ENCODE peak calls at places on chromosomes 1 and 21, in seven cellular contexts. One of them, this sample, is unnamed.

GRCh38 chr1:168441745-168442144 is 102.1 kb downstream of the XCL2 start:
- DNase-seq in adrenal gland: no peak
- DNase-seq in foreskin keratinocyte: no peak
- DNase-seq in heart left ventricle: no peak
- DNase-seq in PC-3: no peak
- DNase-seq in tibial artery: no peak
- DNase-seq in GM23338: no peak
- DNase-seq in this sample: no peak

GRCh38 chr1:246607466-246607865 is 41.2 kb downstream of the CNST start:
- DNase-seq in GM23338: peak
- DNase-seq in tibial artery: no peak
- DNase-seq in adrenal gland: no peak
- DNase-seq in PC-3: no peak
- DNase-seq in foreskin keratinocyte: no peak
- DNase-seq in heart left ventricle: peak
- DNase-seq in this sample: no peak

GRCh38 chr1:37719572-37720195 is 27.4 kb downstream of the CDCA8 start:
- DNase-seq in GM23338: no peak
- DNase-seq in tibial artery: no peak
- DNase-seq in foreskin keratinocyte: no peak
- DNase-seq in PC-3: no peak
- DNase-seq in heart left ventricle: no peak
- DNase-seq in adrenal gland: no peak
- DNase-seq in this sample: no peak

GRCh38 chr1:40020447-40021085 is 20.0 kb upstream of the CAP1 start:
- DNase-seq in foreskin keratinocyte: no peak
- DNase-seq in adrenal gland: no peak
- DNase-seq in GM23338: no peak
- DNase-seq in tibial artery: no peak
- DNase-seq in heart left ventricle: no peak
- DNase-seq in PC-3: no peak
- DNase-seq in this sample: no peak

GRCh38 chr1:94236021-94236491 is 1.3 kb downstream of the ARHGAP29 start:
- DNase-seq in PC-3: peak
- DNase-seq in tibial artery: no peak
- DNase-seq in adrenal gland: no peak
- DNase-seq in GM23338: peak
- DNase-seq in foreskin keratinocyte: no peak
- DNase-seq in heart left ventricle: no peak
- DNase-seq in this sample: no peak

GRCh38 chr1:32765561-32766327 is 51.4 kb downstream of the YARS1 start:
- DNase-seq in tibial artery: no peak
- DNase-seq in foreskin keratinocyte: no peak
- DNase-seq in GM23338: peak
- DNase-seq in PC-3: no peak
- DNase-seq in adrenal gland: no peak
- DNase-seq in heart left ventricle: no peak
- DNase-seq in this sample: no peak

GRCh38 chr1:95041491-95042165 is 31.1 kb downstream of the ALG14 start:
- DNase-seq in tibial artery: no peak
- DNase-seq in heart left ventricle: peak
- DNase-seq in GM23338: no peak
- DNase-seq in adrenal gland: peak
- DNase-seq in foreskin keratinocyte: no peak
- DNase-seq in PC-3: peak
- DNase-seq in this sample: no peak

GRCh38 chr1:156859523-156860112 is 701 bp upstream of the INSRR start:
- DNase-seq in foreskin keratinocyte: no peak
- DNase-seq in adrenal gland: no peak
- DNase-seq in GM23338: peak
- DNase-seq in tibial artery: no peak
- DNase-seq in heart left ventricle: no peak
- DNase-seq in PC-3: peak
- DNase-seq in this sample: no peak

GRCh38 chr1:47575855-47576757 is 138.3 kb downstream of the FOXD2 start:
- DNase-seq in foreskin keratinocyte: no peak
- DNase-seq in adrenal gland: no peak
- DNase-seq in GM23338: no peak
- DNase-seq in tibial artery: peak
- DNase-seq in heart left ventricle: no peak
- DNase-seq in PC-3: no peak
- DNase-seq in this sample: no peak

GRCh38 chr1:95179205-95180001 is 54.6 kb upstream of the RWDD3 start:
- DNase-seq in GM23338: no peak
- DNase-seq in PC-3: no peak
- DNase-seq in heart left ventricle: no peak
- DNase-seq in foreskin keratinocyte: no peak
- DNase-seq in adrenal gland: no peak
- DNase-seq in tibial artery: no peak
- DNase-seq in this sample: no peak

GRCh38 chr1:149936992-149937705 is 470 bp upstream of the MTMR11 start:
- DNase-seq in tibial artery: no peak
- DNase-seq in PC-3: peak
- DNase-seq in adrenal gland: peak
- DNase-seq in heart left ventricle: no peak
- DNase-seq in GM23338: peak
- DNase-seq in foreskin keratinocyte: peak
- DNase-seq in this sample: no peak

GRCh38 chr1:115423776-115424175 is 85.7 kb upstream of the NGF start:
- DNase-seq in heart left ventricle: no peak
- DNase-seq in adrenal gland: no peak
- DNase-seq in PC-3: peak
- DNase-seq in foreskin keratinocyte: no peak
- DNase-seq in GM23338: no peak
- DNase-seq in tibial artery: no peak
- DNase-seq in this sample: no peak

GRCh38 chr1:93615201-93616150 is 66.2 kb downstream of the BCAR3 start:
- DNase-seq in PC-3: peak
- DNase-seq in GM23338: peak
- DNase-seq in heart left ventricle: no peak
- DNase-seq in adrenal gland: no peak
- DNase-seq in foreskin keratinocyte: peak
- DNase-seq in tibial artery: no peak
- DNase-seq in this sample: peak

GRCh38 chr21:39556176-39556575 is 56.6 kb upstream of the B3GALT5 start:
- DNase-seq in tibial artery: no peak
- DNase-seq in GM23338: peak
- DNase-seq in foreskin keratinocyte: no peak
- DNase-seq in PC-3: no peak
- DNase-seq in heart left ventricle: no peak
- DNase-seq in adrenal gland: no peak
- DNase-seq in this sample: no peak

GRCh38 chr1:180130651-180131050 is 24.0 kb upstream of the QSOX1 start:
- DNase-seq in adrenal gland: no peak
- DNase-seq in heart left ventricle: no peak
- DNase-seq in GM23338: no peak
- DNase-seq in tibial artery: no peak
- DNase-seq in PC-3: no peak
- DNase-seq in foreskin keratinocyte: no peak
- DNase-seq in this sample: no peak

GRCh38 chr21:25862596-25862995 is 127.8 kb downstream of the GABPA start:
- DNase-seq in adrenal gland: no peak
- DNase-seq in tibial artery: no peak
- DNase-seq in foreskin keratinocyte: no peak
- DNase-seq in PC-3: peak
- DNase-seq in GM23338: peak
- DNase-seq in heart left ventricle: no peak
- DNase-seq in this sample: no peak

GRCh38 chr1:24709748-24710416 is 35.4 kb upstream of the CLIC4 start:
- DNase-seq in PC-3: peak
- DNase-seq in tibial artery: no peak
- DNase-seq in adrenal gland: no peak
- DNase-seq in GM23338: no peak
- DNase-seq in heart left ventricle: no peak
- DNase-seq in foreskin keratinocyte: no peak
- DNase-seq in this sample: no peak

GRCh38 chr1:43538969-43539368 is 8.3 kb downstream of the PTPRF start:
- DNase-seq in tibial artery: no peak
- DNase-seq in PC-3: no peak
- DNase-seq in foreskin keratinocyte: no peak
- DNase-seq in heart left ventricle: no peak
- DNase-seq in adrenal gland: no peak
- DNase-seq in GM23338: no peak
- DNase-seq in this sample: no peak

GRCh38 chr1:31591425-31592093 is 15.2 kb downstream of the TINAGL1 start:
- DNase-seq in GM23338: no peak
- DNase-seq in PC-3: peak
- DNase-seq in adrenal gland: no peak
- DNase-seq in heart left ventricle: no peak
- DNase-seq in tibial artery: peak
- DNase-seq in foreskin keratinocyte: no peak
- DNase-seq in this sample: peak

GRCh38 chr1:84861516-84861915 is 31.5 kb downstream of the LPAR3 start:
- DNase-seq in tibial artery: no peak
- DNase-seq in adrenal gland: no peak
- DNase-seq in GM23338: no peak
- DNase-seq in foreskin keratinocyte: no peak
- DNase-seq in heart left ventricle: no peak
- DNase-seq in PC-3: no peak
- DNase-seq in this sample: no peak
- H3K27ac ChIP-seq in tibial artery: no peak
- H3K27ac ChIP-seq in adrenal gland: no peak
- H3K27ac ChIP-seq in GM23338: no peak
- H3K27ac ChIP-seq in foreskin keratinocyte: no peak
- H3K27ac ChIP-seq in heart left ventricle: no peak
- H3K27ac ChIP-seq in PC-3: no peak
- H3K27ac ChIP-seq in this sample: no peak

GRCh38 chr1:223133824-223134435 is 9.1 kb downstream of the TLR5 start:
- DNase-seq in heart left ventricle: peak
- DNase-seq in adrenal gland: peak
- DNase-seq in GM23338: peak
- DNase-seq in foreskin keratinocyte: peak
- DNase-seq in PC-3: peak
- DNase-seq in tibial artery: peak
- DNase-seq in this sample: peak

GRCh38 chr1:223133301-223133823 is 9.7 kb downstream of the TLR5 start:
- DNase-seq in foreskin keratinocyte: no peak
- DNase-seq in adrenal gland: no peak
- DNase-seq in PC-3: no peak
- DNase-seq in heart left ventricle: no peak
- DNase-seq in tibial artery: no peak
- DNase-seq in GM23338: no peak
- DNase-seq in this sample: no peak

GRCh38 chr1:223137402-223138100 is 5.5 kb downstream of the TLR5 start:
- DNase-seq in GM23338: no peak
- DNase-seq in adrenal gland: peak
- DNase-seq in foreskin keratinocyte: no peak
- DNase-seq in PC-3: peak
- DNase-seq in tibial artery: no peak
- DNase-seq in heart left ventricle: no peak
- DNase-seq in this sample: no peak

GRCh38 chr1:223135176-223135575 is 7.9 kb downstream of the TLR5 start:
- DNase-seq in adrenal gland: peak
- DNase-seq in GM23338: no peak
- DNase-seq in PC-3: peak
- DNase-seq in foreskin keratinocyte: no peak
- DNase-seq in heart left ventricle: no peak
- DNase-seq in tibial artery: peak
- DNase-seq in this sample: peak

GRCh38 chr1:223136086-223136485 is 7.0 kb downstream of the TLR5 start:
- DNase-seq in foreskin keratinocyte: no peak
- DNase-seq in heart left ventricle: no peak
- DNase-seq in GM23338: peak
- DNase-seq in tibial artery: no peak
- DNase-seq in PC-3: no peak
- DNase-seq in adrenal gland: no peak
- DNase-seq in this sample: no peak
- TF ChIP-seq CTCF in foreskin keratinocyte: no peak
- TF ChIP-seq CTCF in heart left ventricle: no peak
- TF ChIP-seq CTCF in GM23338: peak
- TF ChIP-seq CTCF in tibial artery: no peak
- TF ChIP-seq CTCF in PC-3: no peak
- TF ChIP-seq CTCF in adrenal gland: no peak
- TF ChIP-seq CTCF in this sample: no peak

GRCh38 chr1:116503535-116504307 is 67.1 kb downstream of the CD58 start:
- DNase-seq in adrenal gland: no peak
- DNase-seq in tibial artery: no peak
- DNase-seq in foreskin keratinocyte: no peak
- DNase-seq in heart left ventricle: no peak
- DNase-seq in GM23338: peak
- DNase-seq in PC-3: no peak
- DNase-seq in this sample: no peak
- H3K27ac ChIP-seq in adrenal gland: peak
- H3K27ac ChIP-seq in tibial artery: peak
- H3K27ac ChIP-seq in foreskin keratinocyte: no peak
- H3K27ac ChIP-seq in heart left ventricle: peak
- H3K27ac ChIP-seq in GM23338: no peak
- H3K27ac ChIP-seq in PC-3: peak
- H3K27ac ChIP-seq in this sample: peak

GRCh38 chr1:53326598-53327182 is 1.2 kb downstream of the LRP8 start:
- DNase-seq in foreskin keratinocyte: no peak
- DNase-seq in heart left ventricle: no peak
- DNase-seq in tibial artery: no peak
- DNase-seq in GM23338: peak
- DNase-seq in PC-3: peak
- DNase-seq in adrenal gland: no peak
- DNase-seq in this sample: no peak

GRCh38 chr1:53329183-53329544 is 1.3 kb upstream of the LRP8 start:
- DNase-seq in PC-3: no peak
- DNase-seq in adrenal gland: no peak
- DNase-seq in foreskin keratinocyte: no peak
- DNase-seq in tibial artery: peak
- DNase-seq in GM23338: no peak
- DNase-seq in heart left ventricle: no peak
- DNase-seq in this sample: no peak

GRCh38 chr1:53327183-53327941 is 508 bp downstream of the LRP8 start:
- DNase-seq in GM23338: peak
- DNase-seq in heart left ventricle: peak
- DNase-seq in adrenal gland: peak
- DNase-seq in foreskin keratinocyte: peak
- DNase-seq in tibial artery: peak
- DNase-seq in PC-3: peak
- DNase-seq in this sample: no peak

GRCh38 chr1:53328009-53328489 is at the start of gene LRP8:
- DNase-seq in adrenal gland: peak
- DNase-seq in GM23338: peak
- DNase-seq in PC-3: peak
- DNase-seq in heart left ventricle: peak
- DNase-seq in tibial artery: peak
- DNase-seq in foreskin keratinocyte: peak
- DNase-seq in this sample: no peak

DNA sequence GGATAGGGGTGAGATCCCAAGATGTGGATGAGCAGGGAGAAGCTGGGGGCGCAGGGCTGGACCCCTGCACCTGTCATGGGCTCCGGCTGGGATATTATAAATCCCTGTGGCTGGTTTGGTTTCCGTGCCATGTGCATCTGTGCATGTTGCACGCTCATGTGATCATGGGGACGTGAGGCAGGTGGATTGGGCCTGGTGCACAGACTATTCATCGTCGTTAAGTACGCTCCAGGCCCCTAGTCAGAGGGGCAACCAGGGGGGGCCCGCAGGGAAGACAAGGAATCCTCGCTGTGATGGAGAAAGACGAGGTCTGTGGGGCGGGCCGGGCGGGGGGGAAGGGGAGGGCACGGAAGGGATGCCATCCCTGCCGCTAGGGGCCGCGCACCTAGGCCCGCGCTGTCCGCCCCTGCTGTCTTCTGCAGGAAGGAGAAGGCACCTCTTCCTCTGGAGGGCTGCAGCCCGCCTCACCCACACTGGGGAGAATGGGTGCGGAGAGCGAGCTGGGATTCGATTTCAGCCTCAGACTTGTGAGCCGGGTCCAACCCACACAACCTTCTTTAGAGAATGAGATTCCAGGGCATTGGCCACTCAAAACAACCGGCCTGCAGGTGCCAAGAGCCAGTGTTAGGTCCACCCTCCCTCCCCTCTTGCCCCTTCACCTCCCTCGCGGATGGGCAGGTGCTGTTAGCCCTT is 766 bp upstream of the LRP8 start:
- DNase-seq in tibial artery: peak
- DNase-seq in adrenal gland: no peak
- DNase-seq in heart left ventricle: no peak
- DNase-seq in foreskin keratinocyte: no peak
- DNase-seq in PC-3: no peak
- DNase-seq in GM23338: peak
- DNase-seq in this sample: no peak
- TF ChIP-seq CTCF in tibial artery: no peak
- TF ChIP-seq CTCF in adrenal gland: no peak
- TF ChIP-seq CTCF in heart left ventricle: no peak
- TF ChIP-seq CTCF in foreskin keratinocyte: no peak
- TF ChIP-seq CTCF in PC-3: no peak
- TF ChIP-seq CTCF in GM23338: peak
- TF ChIP-seq CTCF in this sample: no peak